ENCODE peak calls at places on chromosomes 3 and 15, in ten cellular contexts. One of them, this sample, is unnamed.

GRCh38 chr3:53224536-53224935 is 31.3 kb downstream of the TKT start:
- DNase-seq in naive thymus-derived CD8-positive, alpha-beta T cell: no peak
- DNase-seq in activated CD4-positive, alpha-beta memory T cell treated with anti-CD3 and anti-CD28 coated beads for 36 hours: no peak
- DNase-seq in ELR: no peak
- DNase-seq in stromal cell of bone marrow: no peak
- DNase-seq in activated T-cell treated with anti-CD3 and anti-CD28 coated beads, Interleukin-2, amount 50 U/mL, for 48 hours: no peak
- DNase-seq in hypothalamus: no peak
- DNase-seq in occipital lobe: no peak
- DNase-seq in GM13977: no peak
- DNase-seq in NCI-H226: no peak
- DNase-seq in this sample: no peak

GRCh38 chr3:177431525-177432255 is 234.4 kb upstream of the TBL1XR1 start:
- DNase-seq in naive thymus-derived CD8-positive, alpha-beta T cell: no peak
- DNase-seq in activated CD4-positive, alpha-beta memory T cell treated with anti-CD3 and anti-CD28 coated beads for 36 hours: no peak
- DNase-seq in ELR: no peak
- DNase-seq in stromal cell of bone marrow: no peak
- DNase-seq in activated T-cell treated with anti-CD3 and anti-CD28 coated beads, Interleukin-2, amount 50 U/mL, for 48 hours: no peak
- DNase-seq in hypothalamus: no peak
- DNase-seq in occipital lobe: no peak
- DNase-seq in GM13977: no peak
- DNase-seq in NCI-H226: no peak
- DNase-seq in this sample: no peak

GRCh38 chr3:149231876-149232275 is 10.2 kb upstream of the CP start:
- DNase-seq in naive thymus-derived CD8-positive, alpha-beta T cell: no peak
- DNase-seq in activated CD4-positive, alpha-beta memory T cell treated with anti-CD3 and anti-CD28 coated beads for 36 hours: no peak
- DNase-seq in ELR: no peak
- DNase-seq in stromal cell of bone marrow: no peak
- DNase-seq in activated T-cell treated with anti-CD3 and anti-CD28 coated beads, Interleukin-2, amount 50 U/mL, for 48 hours: no peak
- DNase-seq in hypothalamus: no peak
- DNase-seq in occipital lobe: no peak
- DNase-seq in GM13977: no peak
- DNase-seq in NCI-H226: no peak
- DNase-seq in this sample: no peak

GRCh38 chr3:31710123-31710841 is 177.6 kb downstream of the STT3B start:
- DNase-seq in naive thymus-derived CD8-positive, alpha-beta T cell: no peak
- DNase-seq in activated CD4-positive, alpha-beta memory T cell treated with anti-CD3 and anti-CD28 coated beads for 36 hours: no peak
- DNase-seq in ELR: no peak
- DNase-seq in stromal cell of bone marrow: no peak
- DNase-seq in activated T-cell treated with anti-CD3 and anti-CD28 coated beads, Interleukin-2, amount 50 U/mL, for 48 hours: no peak
- DNase-seq in hypothalamus: no peak
- DNase-seq in occipital lobe: no peak
- DNase-seq in GM13977: no peak
- DNase-seq in NCI-H226: no peak
- DNase-seq in this sample: no peak

GRCh38 chr3:154955907-154956533 is 124.1 kb upstream of the MME start:
- DNase-seq in naive thymus-derived CD8-positive, alpha-beta T cell: no peak
- DNase-seq in activated CD4-positive, alpha-beta memory T cell treated with anti-CD3 and anti-CD28 coated beads for 36 hours: no peak
- DNase-seq in ELR: no peak
- DNase-seq in stromal cell of bone marrow: no peak
- DNase-seq in activated T-cell treated with anti-CD3 and anti-CD28 coated beads, Interleukin-2, amount 50 U/mL, for 48 hours: no peak
- DNase-seq in hypothalamus: no peak
- DNase-seq in occipital lobe: no peak
- DNase-seq in GM13977: no peak
- DNase-seq in NCI-H226: no peak
- DNase-seq in this sample: no peak

GRCh38 chr3:39404943-39405686 is 1.4 kb upstream of the RPSA start:
- DNase-seq in naive thymus-derived CD8-positive, alpha-beta T cell: no peak
- DNase-seq in activated CD4-positive, alpha-beta memory T cell treated with anti-CD3 and anti-CD28 coated beads for 36 hours: no peak
- DNase-seq in ELR: no peak
- DNase-seq in stromal cell of bone marrow: no peak
- DNase-seq in activated T-cell treated with anti-CD3 and anti-CD28 coated beads, Interleukin-2, amount 50 U/mL, for 48 hours: no peak
- DNase-seq in hypothalamus: no peak
- DNase-seq in occipital lobe: no peak
- DNase-seq in GM13977: no peak
- DNase-seq in NCI-H226: no peak
- DNase-seq in this sample: no peak

GRCh38 chr3:185066251-185066650 is 86.6 kb downstream of the C3orf70 start:
- DNase-seq in naive thymus-derived CD8-positive, alpha-beta T cell: no peak
- DNase-seq in activated CD4-positive, alpha-beta memory T cell treated with anti-CD3 and anti-CD28 coated beads for 36 hours: no peak
- DNase-seq in ELR: no peak
- DNase-seq in stromal cell of bone marrow: no peak
- DNase-seq in activated T-cell treated with anti-CD3 and anti-CD28 coated beads, Interleukin-2, amount 50 U/mL, for 48 hours: no peak
- DNase-seq in hypothalamus: no peak
- DNase-seq in occipital lobe: no peak
- DNase-seq in GM13977: no peak
- DNase-seq in NCI-H226: no peak
- DNase-seq in this sample: no peak

GRCh38 chr3:150830094-150830681 is 67.2 kb upstream of the SIAH2 start:
- DNase-seq in naive thymus-derived CD8-positive, alpha-beta T cell: no peak
- DNase-seq in activated CD4-positive, alpha-beta memory T cell treated with anti-CD3 and anti-CD28 coated beads for 36 hours: peak
- DNase-seq in ELR: peak
- DNase-seq in stromal cell of bone marrow: no peak
- DNase-seq in activated T-cell treated with anti-CD3 and anti-CD28 coated beads, Interleukin-2, amount 50 U/mL, for 48 hours: peak
- DNase-seq in hypothalamus: no peak
- DNase-seq in occipital lobe: no peak
- DNase-seq in GM13977: peak
- DNase-seq in NCI-H226: no peak
- DNase-seq in this sample: peak

GRCh38 chr3:11136116-11136515 is 18.2 kb upstream of the HRH1 start:
- DNase-seq in naive thymus-derived CD8-positive, alpha-beta T cell: no peak
- DNase-seq in activated CD4-positive, alpha-beta memory T cell treated with anti-CD3 and anti-CD28 coated beads for 36 hours: no peak
- DNase-seq in ELR: peak
- DNase-seq in stromal cell of bone marrow: no peak
- DNase-seq in activated T-cell treated with anti-CD3 and anti-CD28 coated beads, Interleukin-2, amount 50 U/mL, for 48 hours: no peak
- DNase-seq in hypothalamus: no peak
- DNase-seq in occipital lobe: no peak
- DNase-seq in GM13977: no peak
- DNase-seq in NCI-H226: peak
- DNase-seq in this sample: no peak

GRCh38 chr3:294096-294495 is 97.5 kb downstream of the CHL1 start:
- DNase-seq in naive thymus-derived CD8-positive, alpha-beta T cell: no peak
- DNase-seq in activated CD4-positive, alpha-beta memory T cell treated with anti-CD3 and anti-CD28 coated beads for 36 hours: no peak
- DNase-seq in ELR: no peak
- DNase-seq in stromal cell of bone marrow: no peak
- DNase-seq in activated T-cell treated with anti-CD3 and anti-CD28 coated beads, Interleukin-2, amount 50 U/mL, for 48 hours: no peak
- DNase-seq in hypothalamus: no peak
- DNase-seq in occipital lobe: no peak
- DNase-seq in GM13977: no peak
- DNase-seq in NCI-H226: no peak
- DNase-seq in this sample: no peak

GRCh38 chr15:70242962-70243685 is 145.4 kb upstream of the TLE3 start:
- DNase-seq in naive thymus-derived CD8-positive, alpha-beta T cell: no peak
- DNase-seq in activated CD4-positive, alpha-beta memory T cell treated with anti-CD3 and anti-CD28 coated beads for 36 hours: no peak
- DNase-seq in ELR: no peak
- DNase-seq in stromal cell of bone marrow: no peak
- DNase-seq in activated T-cell treated with anti-CD3 and anti-CD28 coated beads, Interleukin-2, amount 50 U/mL, for 48 hours: no peak
- DNase-seq in hypothalamus: no peak
- DNase-seq in occipital lobe: no peak
- DNase-seq in GM13977: no peak
- DNase-seq in NCI-H226: no peak
- DNase-seq in this sample: no peak

GRCh38 chr3:53715815-53716483 is 130.3 kb downstream of the CHDH start:
- DNase-seq in naive thymus-derived CD8-positive, alpha-beta T cell: no peak
- DNase-seq in activated CD4-positive, alpha-beta memory T cell treated with anti-CD3 and anti-CD28 coated beads for 36 hours: no peak
- DNase-seq in ELR: peak
- DNase-seq in stromal cell of bone marrow: no peak
- DNase-seq in activated T-cell treated with anti-CD3 and anti-CD28 coated beads, Interleukin-2, amount 50 U/mL, for 48 hours: no peak
- DNase-seq in hypothalamus: no peak
- DNase-seq in occipital lobe: no peak
- DNase-seq in GM13977: no peak
- DNase-seq in NCI-H226: peak
- DNase-seq in this sample: no peak